ENCODE peak calls at places on chromosomes 7 and 10, in four cellular contexts. One of them, this sample, is unnamed.

GRCh38 chr10:16853201-16853600 is 36.0 kb upstream of the RSU1 start:
- DNase-seq in natural killer cell treated with Interleukin-12 subunit alpha and Interleukin-12 subunit beta and Interleukin-15 and Interleukin-18, amount 100 ng/mL, for 72 hours: no peak
- DNase-seq in NCI-H1105: no peak
- DNase-seq in B cell: no peak
- DNase-seq in this sample: no peak

GRCh38 chr10:98293550-98294269 is 25.7 kb upstream of the LOXL4 start:
- DNase-seq in natural killer cell treated with Interleukin-12 subunit alpha and Interleukin-12 subunit beta and Interleukin-15 and Interleukin-18, amount 100 ng/mL, for 72 hours: no peak
- DNase-seq in B cell: no peak
- DNase-seq in NCI-H1105: no peak
- DNase-seq in this sample: no peak

GRCh38 chr7:76201732-76202665 is at the start of gene SRRM3:
- DNase-seq in B cell: peak; percentile 84
- DNase-seq in NCI-H1105: peak; percentile 77
- DNase-seq in natural killer cell treated with Interleukin-12 subunit alpha and Interleukin-12 subunit beta and Interleukin-15 and Interleukin-18, amount 100 ng/mL, for 72 hours: peak; percentile 86
- DNase-seq in this sample: peak; percentile 71

GRCh38 chr7:46757006-46757405 is 824.9 kb downstream of the TNS3 start:
- DNase-seq in NCI-H1105: no peak
- DNase-seq in natural killer cell treated with Interleukin-12 subunit alpha and Interleukin-12 subunit beta and Interleukin-15 and Interleukin-18, amount 100 ng/mL, for 72 hours: no peak
- DNase-seq in B cell: no peak
- DNase-seq in this sample: no peak

GRCh38 chr10:18460061-18460460 is 191.3 kb downstream of the NSUN6 start:
- DNase-seq in B cell: no peak
- DNase-seq in natural killer cell treated with Interleukin-12 subunit alpha and Interleukin-12 subunit beta and Interleukin-15 and Interleukin-18, amount 100 ng/mL, for 72 hours: no peak
- DNase-seq in NCI-H1105: no peak
- DNase-seq in this sample: no peak

GRCh38 chr10:49118450-49118849 is 3.1 kb upstream of the VSTM4 start:
- DNase-seq in natural killer cell treated with Interleukin-12 subunit alpha and Interleukin-12 subunit beta and Interleukin-15 and Interleukin-18, amount 100 ng/mL, for 72 hours: no peak
- DNase-seq in B cell: no peak
- DNase-seq in NCI-H1105: no peak
- DNase-seq in this sample: no peak

GRCh38 chr10:118564652-118565051 is 30.8 kb downstream of the PRLHR start:
- DNase-seq in natural killer cell treated with Interleukin-12 subunit alpha and Interleukin-12 subunit beta and Interleukin-15 and Interleukin-18, amount 100 ng/mL, for 72 hours: peak; percentile 13
- DNase-seq in B cell: no peak
- DNase-seq in NCI-H1105: no peak
- DNase-seq in this sample: no peak

GRCh38 chr10:69749180-69750010 is 52.3 kb upstream of the COL13A1 start:
- DNase-seq in B cell: no peak
- DNase-seq in natural killer cell treated with Interleukin-12 subunit alpha and Interleukin-12 subunit beta and Interleukin-15 and Interleukin-18, amount 100 ng/mL, for 72 hours: peak; percentile 12
- DNase-seq in NCI-H1105: no peak
- DNase-seq in this sample: no peak

GRCh38 chr7:157570531-157571200 is 233.9 kb downstream of the DNAJB6 start:
- DNase-seq in natural killer cell treated with Interleukin-12 subunit alpha and Interleukin-12 subunit beta and Interleukin-15 and Interleukin-18, amount 100 ng/mL, for 72 hours: peak; percentile 22
- DNase-seq in NCI-H1105: no peak
- DNase-seq in B cell: no peak
- DNase-seq in this sample: no peak

GRCh38 chr7:155266440-155266839 is 31.2 kb upstream of the INSIG1 start:
- DNase-seq in natural killer cell treated with Interleukin-12 subunit alpha and Interleukin-12 subunit beta and Interleukin-15 and Interleukin-18, amount 100 ng/mL, for 72 hours: no peak
- DNase-seq in NCI-H1105: no peak
- DNase-seq in B cell: no peak
- DNase-seq in this sample: no peak

GRCh38 chr7:95324396-95324795 is at the start of gene PON1:
- DNase-seq in NCI-H1105: no peak
- DNase-seq in B cell: peak; percentile 16
- DNase-seq in natural killer cell treated with Interleukin-12 subunit alpha and Interleukin-12 subunit beta and Interleukin-15 and Interleukin-18, amount 100 ng/mL, for 72 hours: no peak
- DNase-seq in this sample: no peak

GRCh38 chr7:102318482-102318971 is 31.9 kb downstream of the SH2B2 start:
- DNase-seq in NCI-H1105: no peak
- DNase-seq in natural killer cell treated with Interleukin-12 subunit alpha and Interleukin-12 subunit beta and Interleukin-15 and Interleukin-18, amount 100 ng/mL, for 72 hours: no peak
- DNase-seq in B cell: peak; percentile 37
- DNase-seq in this sample: no peak

GRCh38 chr10:87603196-87603595 is 56.5 kb upstream of the PAPSS2 start:
- DNase-seq in B cell: no peak
- DNase-seq in NCI-H1105: no peak
- DNase-seq in natural killer cell treated with Interleukin-12 subunit alpha and Interleukin-12 subunit beta and Interleukin-15 and Interleukin-18, amount 100 ng/mL, for 72 hours: no peak
- DNase-seq in this sample: no peak

GRCh38 chr10:28177944-28178637 is 124.8 kb downstream of the MPP7 start:
- DNase-seq in natural killer cell treated with Interleukin-12 subunit alpha and Interleukin-12 subunit beta and Interleukin-15 and Interleukin-18, amount 100 ng/mL, for 72 hours: no peak
- DNase-seq in B cell: peak; percentile 19
- DNase-seq in NCI-H1105: no peak
- DNase-seq in this sample: no peak

GRCh38 chr7:98368721-98369120 is 32.2 kb downstream of the BAIAP2L1 start:
- DNase-seq in NCI-H1105: no peak
- DNase-seq in B cell: no peak
- DNase-seq in natural killer cell treated with Interleukin-12 subunit alpha and Interleukin-12 subunit beta and Interleukin-15 and Interleukin-18, amount 100 ng/mL, for 72 hours: no peak
- DNase-seq in this sample: no peak

GRCh38 chr10:132449051-132449825 is 52.2 kb downstream of the PWWP2B start:
- DNase-seq in B cell: no peak
- DNase-seq in NCI-H1105: no peak
- DNase-seq in natural killer cell treated with Interleukin-12 subunit alpha and Interleukin-12 subunit beta and Interleukin-15 and Interleukin-18, amount 100 ng/mL, for 72 hours: no peak
- DNase-seq in this sample: peak; percentile 87

GRCh38 chr10:70197235-70197952 is 27.1 kb upstream of the SAR1A start:
- DNase-seq in natural killer cell treated with Interleukin-12 subunit alpha and Interleukin-12 subunit beta and Interleukin-15 and Interleukin-18, amount 100 ng/mL, for 72 hours: no peak
- DNase-seq in B cell: no peak
- DNase-seq in NCI-H1105: no peak
- DNase-seq in this sample: no peak

GRCh38 chr7:138032186-138032585 is 30.3 kb upstream of the CREB3L2 start:
- DNase-seq in NCI-H1105: no peak
- DNase-seq in B cell: no peak
- DNase-seq in natural killer cell treated with Interleukin-12 subunit alpha and Interleukin-12 subunit beta and Interleukin-15 and Interleukin-18, amount 100 ng/mL, for 72 hours: no peak
- DNase-seq in this sample: no peak

GRCh38 chr10:12875100-12875499 is 126.4 kb downstream of the CCDC3 start:
- DNase-seq in NCI-H1105: no peak
- DNase-seq in natural killer cell treated with Interleukin-12 subunit alpha and Interleukin-12 subunit beta and Interleukin-15 and Interleukin-18, amount 100 ng/mL, for 72 hours: no peak
- DNase-seq in B cell: no peak
- DNase-seq in this sample: no peak

GRCh38 chr7:24971333-24972165 is 8.4 kb downstream of the OSBPL3 start:
- DNase-seq in natural killer cell treated with Interleukin-12 subunit alpha and Interleukin-12 subunit beta and Interleukin-15 and Interleukin-18, amount 100 ng/mL, for 72 hours: no peak
- DNase-seq in B cell: no peak
- DNase-seq in NCI-H1105: no peak
- DNase-seq in this sample: no peak

GRCh38 chr10:4181075-4181474 is 396.1 kb upstream of the KLF6 start:
- DNase-seq in B cell: no peak
- DNase-seq in natural killer cell treated with Interleukin-12 subunit alpha and Interleukin-12 subunit beta and Interleukin-15 and Interleukin-18, amount 100 ng/mL, for 72 hours: no peak
- DNase-seq in NCI-H1105: no peak
- DNase-seq in this sample: no peak

GRCh38 chr10:72073677-72074412 is 14.5 kb downstream of the SPOCK2 start:
- DNase-seq in natural killer cell treated with Interleukin-12 subunit alpha and Interleukin-12 subunit beta and Interleukin-15 and Interleukin-18, amount 100 ng/mL, for 72 hours: peak; percentile 57
- DNase-seq in NCI-H1105: no peak
- DNase-seq in B cell: no peak
- DNase-seq in this sample: no peak

GRCh38 chr10:33291053-33291592 is 43.3 kb downstream of the NRP1 start:
- DNase-seq in natural killer cell treated with Interleukin-12 subunit alpha and Interleukin-12 subunit beta and Interleukin-15 and Interleukin-18, amount 100 ng/mL, for 72 hours: no peak
- DNase-seq in B cell: no peak
- DNase-seq in NCI-H1105: no peak
- DNase-seq in this sample: no peak

GRCh38 chr7:140403878-140404564 is at the start of gene RAB19:
- DNase-seq in NCI-H1105: peak; percentile 48
- DNase-seq in natural killer cell treated with Interleukin-12 subunit alpha and Interleukin-12 subunit beta and Interleukin-15 and Interleukin-18, amount 100 ng/mL, for 72 hours: no peak
- DNase-seq in B cell: peak; percentile 65
- DNase-seq in this sample: no peak

GRCh38 chr10:75544923-75545322 is 113.5 kb downstream of the LRMDA start:
- DNase-seq in B cell: no peak
- DNase-seq in natural killer cell treated with Interleukin-12 subunit alpha and Interleukin-12 subunit beta and Interleukin-15 and Interleukin-18, amount 100 ng/mL, for 72 hours: no peak
- DNase-seq in NCI-H1105: no peak
- DNase-seq in this sample: no peak

GRCh38 chr7:80185571-80185970 is 50.9 kb downstream of the GNAI1 start:
- DNase-seq in natural killer cell treated with Interleukin-12 subunit alpha and Interleukin-12 subunit beta and Interleukin-15 and Interleukin-18, amount 100 ng/mL, for 72 hours: no peak
- DNase-seq in B cell: no peak
- DNase-seq in NCI-H1105: no peak
- DNase-seq in this sample: no peak

GRCh38 chr7:4861673-4862072 is at the start of gene PAPOLB:
- DNase-seq in natural killer cell treated with Interleukin-12 subunit alpha and Interleukin-12 subunit beta and Interleukin-15 and Interleukin-18, amount 100 ng/mL, for 72 hours: peak; percentile 72
- DNase-seq in B cell: peak; percentile 62
- DNase-seq in NCI-H1105: no peak
- DNase-seq in this sample: no peak

This sample was measured in CD14-positive monocyte.